ENCODE peak calls at places on chromosomes 11 and 22, in four cellular contexts. J is H9, Z is IMR-90, V is H1. L is an unnamed sample.

GRCh38 chr11:94768602-94769511 is 701 bp downstream of the AMOTL1 start:
- DNase-seq in J (peak), V (peak), Z (peak), L (no peak)

GRCh38 chr22:41327124-41327523 is 25.8 kb downstream of the ZC3H7B start:
- DNase-seq in V (no peak), Z (no peak), J (no peak), L (no peak)

GRCh38 chr11:36122715-36123114 is 166.5 kb downstream of the COMMD9 start:
- DNase-seq in Z (no peak), J (no peak), V (no peak), L (no peak)

GRCh38 chr22:39309881-39310714 is 9.3 kb downstream of the RPL3 start:
- DNase-seq in V (peak), Z (peak), J (no peak), L (peak)

GRCh38 chr22:45476814-45477213 is 25.9 kb upstream of the FBLN1 start:
- DNase-seq in Z (no peak), J (no peak), V (no peak), L (no peak)

GRCh38 chr22:20438066-20438677 is 547 bp upstream of the SCARF2 start:
- DNase-seq in J (peak), Z (peak), V (peak), L (peak)

GRCh38 chr11:134956461-134957209 is 544.6 kb upstream of the B3GAT1 start:
- DNase-seq in Z (no peak), J (no peak), V (no peak), L (no peak)

GRCh38 chr11:122095950-122096942 is 19.8 kb downstream of the BLID start:
- DNase-seq in J (no peak), Z (peak), V (no peak), L (no peak)

GRCh38 chr11:44766972-44767278 is 40.2 kb downstream of the TSPAN18 start:
- DNase-seq in V (peak), Z (peak), J (peak), L (peak)

GRCh38 chr11:75475767-75476650 is 43.0 kb upstream of the KLHL35 start:
- DNase-seq in Z (peak), J (no peak), V (no peak), L (no peak)

GRCh38 chr11:48005133-48005532 is 24.8 kb downstream of the PTPRJ start:
- DNase-seq in V (no peak), J (no peak), Z (no peak), L (no peak)

GRCh38 chr22:49027122-49027670 is 800.5 kb downstream of the BRD1 start:
- DNase-seq in V (no peak), Z (no peak), J (no peak), L (no peak)

GRCh38 chr22:31929126-31929928 is 15.0 kb upstream of the YWHAH start:
- DNase-seq in Z (peak), V (no peak), J (no peak), L (no peak)

GRCh38 chr11:110093407-110094297 is 460 bp downstream of the ZC3H12C start:
- DNase-seq in V (peak), Z (peak), J (peak), L (peak)

GRCh38 chr11:2802389-2803185 is 83.0 kb downstream of the CDKN1C start:
- DNase-seq in V (peak), J (peak), Z (no peak), L (no peak)

GRCh38 chr11:55942785-55943392 is 6.7 kb upstream of the OR5I1 start:
- DNase-seq in Z (peak), J (no peak), V (no peak), L (peak)

GRCh38 chr11:113179181-113179701 is 135.1 kb upstream of the TTC12 start:
- DNase-seq in Z (no peak), V (no peak), J (no peak), L (peak)

GRCh38 chr11:61273151-61274078 is 21.7 kb downstream of the VWCE start:
- DNase-seq in V (no peak), J (no peak), Z (no peak), L (no peak)

GRCh38 chr22:40345271-40345670 is 1.0 kb upstream of the ADSL start:
- DNase-seq in Z (peak), J (no peak), V (no peak), L (no peak)

GRCh38 chr11:111018571-111018970 is 227.0 kb upstream of the POU2AF2 start:
- DNase-seq in Z (peak), J (no peak), V (no peak), L (no peak)

GRCh38 chr11:82927264-82927880 is 25.8 kb downstream of the DDIAS start:
- DNase-seq in V (no peak), J (no peak), Z (peak), L (peak)

GRCh38 chr22:23212061-23213030 is 32.0 kb downstream of the BCR start:
- DNase-seq in V (no peak), J (no peak), Z (no peak), L (no peak)

GRCh38 chr22:32044913-32045312 is 1.9 kb downstream of the SLC5A1 start:
- DNase-seq in J (no peak), V (no peak), Z (no peak), L (no peak)

GRCh38 chr22:33431300-33431699 is 373.1 kb upstream of the SYN3 start:
- DNase-seq in J (no peak), Z (no peak), V (no peak), L (no peak)

GRCh38 chr11:35723493-35724284 is 61.1 kb downstream of the TRIM44 start:
- DNase-seq in J (no peak), Z (peak), V (no peak), L (no peak)

GRCh38 chr11:17640493-17641164 is 78.7 kb upstream of the MYOD1 start:
- DNase-seq in V (no peak), J (no peak), Z (no peak), L (no peak)

GRCh38 chr11:78334109-78334508 is 83.5 kb downstream of the GAB2 start:
- DNase-seq in V (no peak), Z (no peak), J (no peak), L (no peak)

GRCh38 chr11:71218789-71219499 is 33.4 kb downstream of the SHANK2 start:
- DNase-seq in V (no peak), J (no peak), Z (no peak), L (no peak)

DNA sequence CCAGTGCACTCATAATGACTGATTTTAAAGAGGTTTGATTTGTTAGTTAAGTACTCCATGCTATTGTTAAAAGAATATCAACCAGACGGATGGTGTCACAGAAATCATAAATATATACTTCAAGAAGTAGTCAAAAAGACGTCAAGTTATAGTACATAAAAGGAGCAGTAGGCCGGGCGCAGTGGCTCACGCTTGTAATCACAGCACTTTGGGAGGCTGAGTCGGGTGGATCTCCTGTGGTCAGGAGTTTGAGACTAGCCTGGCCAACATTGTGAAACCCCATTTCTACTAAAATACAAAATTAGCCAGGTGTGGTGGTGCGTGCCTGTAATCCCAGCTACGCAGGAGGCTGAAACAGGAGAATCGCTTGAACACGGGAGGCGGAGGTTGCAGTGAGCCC is 721.7 kb downstream of the JRKL start:
- DNase-seq in V (no peak), Z (no peak), J (no peak), L (no peak)
- H4K5ac ChIP-seq in V (no peak), Z (no peak), J (no peak), L (no peak)

GRCh38 chr11:23155503-23155902 is 295.2 kb upstream of the CCDC179 start:
- DNase-seq in V (no peak), Z (no peak), J (no peak), L (no peak)

DNA sequence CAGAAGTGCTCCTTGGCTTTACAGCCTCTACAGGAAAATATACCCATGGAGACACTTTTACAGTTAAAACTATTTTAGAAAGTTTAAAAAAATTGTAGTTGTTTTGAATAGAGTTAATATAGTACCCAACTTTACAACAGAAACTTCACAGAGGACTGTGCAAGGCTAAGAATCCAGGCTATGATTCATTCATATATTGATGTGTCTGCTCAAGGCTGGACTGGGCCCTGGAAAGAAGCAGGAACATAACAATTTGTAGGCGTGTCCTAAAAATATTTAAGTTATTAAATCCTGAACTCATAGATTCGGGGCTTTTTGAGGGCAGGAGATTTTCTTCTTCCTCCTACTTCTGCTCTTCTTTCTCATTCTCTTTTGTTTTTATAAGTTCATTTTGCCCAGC is 291.5 kb upstream of the CCDC179 start:
- DNase-seq in J (no peak), V (no peak), Z (peak), L (no peak)
- H4K5ac ChIP-seq in J (no peak), V (no peak), Z (no peak), L (no peak)

DNA sequence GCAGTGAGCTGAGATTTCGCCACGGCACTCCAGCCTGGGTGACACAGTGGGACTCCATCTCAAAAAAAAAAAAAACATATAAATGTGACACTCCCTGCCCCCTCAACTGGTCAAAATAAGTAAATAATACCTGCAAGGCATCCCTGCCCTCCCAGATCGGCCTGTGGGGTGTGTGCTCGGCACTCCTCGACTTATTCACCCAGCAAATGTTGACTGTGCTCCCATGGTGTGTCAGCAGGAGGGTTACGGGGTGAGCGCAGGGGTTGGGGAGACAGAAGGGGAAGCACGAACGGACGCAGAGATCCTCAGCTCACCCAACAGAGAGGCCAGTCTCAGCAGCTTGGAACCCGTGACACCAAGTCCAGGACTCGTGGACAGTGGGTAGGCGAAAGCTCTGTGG is 1.7 kb upstream of the ADM2 start:
- DNase-seq in Z (no peak), V (no peak), J (no peak), L (no peak)
- H4K5ac ChIP-seq in Z (no peak), V (no peak), J (no peak), L (no peak)

GRCh38 chr11:120928506-120929062 is 95.3 kb upstream of the TBCEL start:
- DNase-seq in J (no peak), V (no peak), Z (no peak), L (peak)

GRCh38 chr11:120929090-120929489 is 94.8 kb upstream of the TBCEL start:
- DNase-seq in J (no peak), V (no peak), Z (no peak), L (no peak)

GRCh38 chr11:120932305-120932905 is 91.5 kb upstream of the TBCEL start:
- DNase-seq in J (no peak), V (no peak), Z (no peak), L (peak)

GRCh38 chr11:120931057-120931779 is 92.7 kb upstream of the TBCEL start:
- DNase-seq in J (peak), Z (no peak), V (no peak), L (peak)

GRCh38 chr11:120929664-120930154 is 94.2 kb upstream of the TBCEL start:
- DNase-seq in J (peak), V (peak), Z (peak), L (peak)
- H4K5ac ChIP-seq in J (no peak), V (no peak), Z (no peak), L (no peak)

GRCh38 chr22:35303029-35303624 is 3.4 kb downstream of the TOM1 start:
- DNase-seq in Z (no peak), V (no peak), J (no peak), L (no peak)
- H4K5ac ChIP-seq in Z (no peak), V (no peak), J (no peak), L (no peak)

GRCh38 chr22:43512279-43512678 is 100.5 kb downstream of the MPPED1 start:
- DNase-seq in Z (no peak), V (no peak), J (no peak), L (no peak)
- H4K5ac ChIP-seq in Z (no peak), V (no peak), J (no peak), L (no peak)

L was measured in mesendoderm.